ENCODE peak calls at places on chromosomes 3 and 15, in nine cellular contexts. R, F, U, A, X, L, B, C and G are unnamed samples.

GRCh38 chr15:42461261-42461660 is 29.7 kb downstream of the ZNF106 start:
- DNase-seq in R (no peak), F (no peak), U (no peak), A (no peak), X (no peak), L (no peak), B (no peak), C (no peak), G (no peak)

GRCh38 chr3:101081446-101081845 is 88.2 kb upstream of the ABI3BP start:
- DNase-seq in R (no peak), F (no peak), U (no peak), A (no peak), X (no peak), L (no peak), B (no peak), C (no peak), G (no peak)

GRCh38 chr15:29401644-29402043 is 132.0 kb upstream of the NSMCE3 start:
- DNase-seq in R (no peak), F (no peak), U (no peak), A (no peak), X (no peak), L (no peak), B (no peak), C (no peak), G (no peak)

GRCh38 chr3:122927726-122928125 is 99.8 kb downstream of the SEMA5B start:
- DNase-seq in R (no peak), F (no peak), U (no peak), A (no peak), X (no peak), L (no peak), B (no peak), C (no peak), G (no peak)

GRCh38 chr3:15121936-15122335 is 23.0 kb upstream of the RBSN start:
- DNase-seq in R (no peak), F (no peak), U (no peak), A (no peak), X (no peak), L (no peak), B (no peak), C (no peak), G (no peak)

GRCh38 chr3:14821151-14821550 is 2.4 kb downstream of the FGD5 start:
- DNase-seq in R (no peak), F (no peak), U (no peak), A (no peak), X (no peak), L (no peak), B (no peak), C (no peak), G (no peak)

GRCh38 chr3:184399410-184399809 is 19.6 kb downstream of the CHRD start:
- DNase-seq in R (no peak), F (peak), U (no peak), A (peak), X (peak), L (peak), B (no peak), C (no peak), G (peak)

GRCh38 chr3:52521488-52521824 is 12.2 kb downstream of the NT5DC2 start:
- DNase-seq in R (no peak), F (no peak), U (no peak), A (no peak), X (no peak), L (no peak), B (no peak), C (no peak), G (no peak)

GRCh38 chr15:57510647-57511046 is 81.1 kb upstream of the MYZAP start:
- DNase-seq in R (no peak), F (no peak), U (peak), A (peak), X (peak), L (peak), B (no peak), C (no peak), G (no peak)

GRCh38 chr3:106004137-106004600 is 135.4 kb upstream of the CBLB start:
- DNase-seq in R (no peak), F (no peak), U (no peak), A (peak), X (peak), L (peak), B (no peak), C (no peak), G (peak)

GRCh38 chr3:114221165-114221880 is 16.1 kb downstream of the ZNF80 start:
- DNase-seq in R (no peak), F (no peak), U (peak), A (no peak), X (peak), L (peak), B (no peak), C (no peak), G (no peak)

GRCh38 chr3:71172951-71173350 is 410.6 kb downstream of the FOXP1 start:
- DNase-seq in R (no peak), F (no peak), U (no peak), A (peak), X (peak), L (peak), B (no peak), C (no peak), G (peak)

GRCh38 chr3:36408146-36408545 is 27.8 kb downstream of the STAC start:
- DNase-seq in R (peak), F (no peak), U (no peak), A (no peak), X (no peak), L (peak), B (no peak), C (no peak), G (no peak)

GRCh38 chr15:62833671-62834070 is 208.9 kb upstream of the TPM1 start:
- DNase-seq in R (no peak), F (no peak), U (no peak), A (no peak), X (peak), L (no peak), B (no peak), C (no peak), G (no peak)

GRCh38 chr15:62834686-62835279 is 207.8 kb upstream of the TPM1 start:
- DNase-seq in R (no peak), F (no peak), U (no peak), A (no peak), X (no peak), L (no peak), B (no peak), C (no peak), G (no peak)

GRCh38 chr15:62832231-62832630 is 210.3 kb upstream of the TPM1 start:
- DNase-seq in R (no peak), F (no peak), U (no peak), A (no peak), X (no peak), L (no peak), B (no peak), C (no peak), G (no peak)

GRCh38 chr15:62835762-62836161 is 206.8 kb upstream of the TPM1 start:
- DNase-seq in R (no peak), F (no peak), U (no peak), A (no peak), X (no peak), L (no peak), B (no peak), C (no peak), G (no peak)

GRCh38 chr15:62835351-62835750 is 207.2 kb upstream of the TPM1 start:
- DNase-seq in R (no peak), F (no peak), U (peak), A (no peak), X (no peak), L (peak), B (no peak), C (no peak), G (peak)
- TF ChIP-seq CTCF in R (no peak), F (no peak), U (no peak), A (no peak), X (no peak), L (no peak), B (no peak), C (no peak), G (no peak)

DNA sequence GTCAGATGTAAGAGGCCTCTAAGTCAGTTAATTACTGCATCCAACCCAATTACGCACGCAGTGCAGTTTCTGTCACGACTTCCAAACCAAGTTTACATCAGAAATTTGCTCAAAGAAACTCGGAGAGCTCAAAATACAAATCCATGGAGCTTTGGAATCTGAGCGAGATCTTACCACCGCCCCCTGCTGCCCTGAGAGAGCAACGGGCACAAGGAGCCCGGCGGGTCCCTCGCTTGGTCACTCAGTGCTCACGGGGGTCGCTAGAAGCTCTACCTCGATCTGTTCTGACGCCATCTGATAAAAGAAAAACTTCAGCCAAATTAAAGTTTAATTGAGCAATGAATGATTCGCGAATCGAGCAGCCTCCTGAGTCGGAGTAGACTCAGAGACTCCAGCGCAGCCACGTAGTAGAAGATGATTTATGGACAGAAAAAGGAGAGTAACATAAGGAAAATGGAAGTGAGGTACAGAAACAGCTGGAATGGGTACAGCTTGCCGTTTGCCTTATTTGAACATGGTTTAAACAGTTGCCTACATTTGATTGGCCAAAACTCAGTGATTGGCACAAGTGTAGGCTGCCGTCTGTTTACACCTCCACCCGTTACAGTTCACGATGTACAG is 232.7 kb upstream of the ATP10A start:
- DNase-seq in R (no peak), F (no peak), U (no peak), A (no peak), X (no peak), L (no peak), B (no peak), C (no peak), G (no peak)
- TF ChIP-seq CTCF in R (no peak), F (no peak), U (peak), A (peak), X (peak), L (no peak), B (no peak), C (no peak), G (no peak)

GRCh38 chr3:4332991-4333390 is 29.8 kb downstream of the SETMAR start:
- DNase-seq in R (no peak), F (no peak), U (no peak), A (no peak), X (no peak), L (no peak), B (no peak), C (no peak), G (no peak)

GRCh38 chr3:4335840-4336579 is 32.8 kb downstream of the SETMAR start:
- DNase-seq in R (no peak), F (no peak), U (no peak), A (no peak), X (no peak), L (no peak), B (no peak), C (no peak), G (no peak)

GRCh38 chr3:4332111-4332510 is 28.9 kb downstream of the SETMAR start:
- DNase-seq in R (no peak), F (no peak), U (no peak), A (no peak), X (no peak), L (no peak), B (no peak), C (no peak), G (no peak)

GRCh38 chr3:4332574-4332973 is 29.4 kb downstream of the SETMAR start:
- DNase-seq in R (no peak), F (no peak), U (no peak), A (no peak), X (no peak), L (no peak), B (no peak), C (no peak), G (no peak)

DNA sequence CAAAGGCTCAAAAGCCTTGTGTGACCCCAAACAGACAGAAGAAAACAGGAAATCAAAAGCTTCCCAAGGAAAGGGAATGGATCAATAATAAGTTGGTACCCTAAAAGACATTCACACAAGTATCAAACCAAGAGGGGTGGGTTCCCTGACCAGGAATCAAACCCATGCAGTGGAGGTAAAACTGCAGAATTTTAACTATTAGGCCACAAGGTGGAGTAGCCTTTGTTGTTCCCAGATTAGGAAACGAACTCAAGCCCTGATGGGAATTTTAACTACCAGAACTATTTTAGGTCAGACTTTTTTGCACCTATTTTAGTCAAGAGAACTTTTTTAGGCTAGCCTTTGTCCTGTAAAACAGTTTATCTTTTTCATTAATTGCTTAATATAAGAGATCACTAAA is 31.4 kb downstream of the SETMAR start:
- DNase-seq in R (no peak), F (no peak), U (no peak), A (no peak), X (no peak), L (no peak), B (no peak), C (no peak), G (peak)
- TF ChIP-seq CTCF in R (no peak), F (no peak), U (no peak), A (no peak), X (peak), L (no peak), B (no peak), C (no peak), G (no peak)

GRCh38 chr15:77630956-77631789 is 1.5 kb downstream of the LINGO1 start:
- DNase-seq in R (no peak), F (no peak), U (no peak), A (no peak), X (no peak), L (no peak), B (no peak), C (no peak), G (no peak)
- TF ChIP-seq CTCF in R (no peak), F (no peak), U (peak), A (no peak), X (no peak), L (peak), B (no peak), C (no peak), G (no peak)

DNA sequence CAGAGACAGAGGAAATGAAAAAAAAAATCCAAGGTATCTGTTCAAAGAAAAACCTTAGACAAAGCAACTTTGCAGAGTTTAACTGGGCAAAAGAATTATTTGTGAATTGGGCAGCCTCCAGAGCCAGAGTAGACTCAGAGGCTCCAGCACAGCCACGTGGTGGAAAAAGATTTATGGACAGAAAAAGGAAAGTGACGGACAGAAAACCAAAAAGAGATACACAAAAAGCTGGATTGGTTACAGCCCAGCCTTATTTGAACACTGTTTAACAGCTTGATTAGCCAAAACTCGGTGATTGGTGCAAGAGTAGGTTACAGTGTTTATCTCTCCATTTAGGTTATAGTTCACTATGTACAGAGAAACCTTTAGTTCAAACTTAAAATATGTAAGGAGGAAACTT is 23.7 kb upstream of the GPD1L start:
- DNase-seq in R (no peak), F (no peak), U (no peak), A (no peak), X (peak), L (peak), B (no peak), C (no peak), G (no peak)
- TF ChIP-seq CTCF in R (no peak), F (no peak), U (no peak), A (no peak), X (no peak), L (no peak), B (no peak), C (no peak), G (no peak)

GRCh38 chr3:39079530-39079929 is 27.7 kb downstream of the WDR48 start:
- DNase-seq in R (no peak), F (no peak), U (no peak), A (no peak), X (no peak), L (no peak), B (no peak), C (no peak), G (no peak)
- TF ChIP-seq CTCF in R (no peak), F (no peak), U (no peak), A (no peak), X (no peak), L (peak), B (no peak), C (peak), G (no peak)

DNA sequence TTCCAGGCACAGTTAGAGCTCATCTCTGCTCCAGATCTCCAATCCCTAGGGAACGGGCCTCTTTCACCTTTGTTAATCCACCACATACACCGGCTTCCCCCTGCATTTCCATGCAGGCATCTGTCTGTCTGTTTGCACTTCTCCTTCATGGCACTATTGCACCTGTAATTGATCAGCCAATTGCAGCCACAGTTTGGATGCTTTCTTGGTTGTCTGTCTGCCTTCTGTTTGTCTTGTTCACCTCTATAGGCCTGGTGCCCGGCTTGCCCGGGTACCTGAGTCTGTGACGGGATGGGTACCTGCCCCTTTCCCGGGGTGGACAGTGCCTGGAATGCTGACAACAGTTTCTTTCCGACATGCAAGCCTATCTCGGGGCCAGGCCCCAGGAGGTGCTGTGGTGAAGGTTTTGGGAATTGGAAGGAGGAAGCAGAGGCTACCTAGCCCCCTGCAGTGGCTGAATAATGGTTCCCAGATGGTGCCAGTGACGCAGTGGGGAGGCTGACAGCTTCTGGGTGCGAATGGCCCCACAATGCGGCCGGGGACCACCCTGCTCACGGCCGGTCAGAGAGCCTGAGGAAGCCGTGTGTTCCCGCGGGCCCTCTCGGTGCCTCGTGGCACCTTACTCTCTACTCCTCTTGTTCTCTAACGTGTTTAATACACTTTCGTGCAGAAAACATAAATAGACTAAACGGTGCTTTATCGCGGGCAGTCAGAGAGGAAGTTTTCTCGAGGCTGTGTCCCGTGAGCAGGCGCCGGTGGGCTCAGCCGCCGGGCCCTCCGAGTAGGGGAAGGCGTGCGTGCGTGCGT is 31.3 kb upstream of the RAB6B start:
- DNase-seq in R (no peak), F (no peak), U (no peak), A (no peak), X (no peak), L (no peak), B (no peak), C (no peak), G (no peak)
- TF ChIP-seq CTCF in R (no peak), F (no peak), U (no peak), A (peak), X (no peak), L (no peak), B (no peak), C (no peak), G (no peak)